ENCODE peak calls at places on chromosomes 7 and 10, in six cellular contexts. L, W, N, O, F and V are unnamed samples.

GRCh38 chr10:119445311-119445934 is 97.1 kb downstream of the RGS10 start:
- DNase-seq in L (peak), W (peak), N (peak), O (peak), F (peak), V (peak)

GRCh38 chr10:6140141-6140841 is 51.5 kb downstream of the RBM17 start:
- DNase-seq in L (no peak), W (no peak), N (no peak), O (peak), F (no peak), V (no peak)

GRCh38 chr7:2420216-2420933 is 17.0 kb downstream of the CHST12 start:
- DNase-seq in L (no peak), W (no peak), N (no peak), O (no peak), F (no peak), V (no peak)

GRCh38 chr7:149725916-149726315 is 47.5 kb downstream of the ZNF467 start:
- DNase-seq in L (no peak), W (no peak), N (no peak), O (no peak), F (no peak), V (no peak)

GRCh38 chr7:117164578-117164977 is 158.3 kb downstream of the WNT2 start:
- DNase-seq in L (no peak), W (no peak), N (no peak), O (no peak), F (no peak), V (no peak)

GRCh38 chr7:152762056-152762455 is 2.5 kb downstream of the ACTR3B start:
- DNase-seq in L (no peak), W (no peak), N (no peak), O (no peak), F (no peak), V (no peak)

GRCh38 chr7:151013728-151014497 is 10.4 kb downstream of the ATG9B start:
- DNase-seq in L (peak), W (peak), N (peak), O (peak), F (no peak), V (no peak)

GRCh38 chr10:44388641-44389040 is 3.7 kb upstream of the CXCL12 start:
- DNase-seq in L (no peak), W (no peak), N (no peak), O (no peak), F (no peak), V (no peak)

GRCh38 chr7:88759216-88759955 is at the start of gene ZNF804B:
- DNase-seq in L (peak), W (peak), N (peak), O (no peak), F (peak), V (no peak)

GRCh38 chr10:89554433-89554832 is 19.0 kb upstream of the SLC16A12 start:
- DNase-seq in L (no peak), W (no peak), N (no peak), O (no peak), F (no peak), V (no peak)

GRCh38 chr10:13816195-13816926 is 229.6 kb downstream of the PRPF18 start:
- DNase-seq in L (peak), W (peak), N (no peak), O (no peak), F (no peak), V (no peak)

GRCh38 chr10:133442191-133442966 is 11.4 kb upstream of the SCART1 start:
- DNase-seq in L (peak), W (no peak), N (no peak), O (no peak), F (no peak), V (no peak)

GRCh38 chr10:18043148-18043547 is 91.4 kb downstream of the SLC39A12 start:
- DNase-seq in L (no peak), W (no peak), N (no peak), O (no peak), F (no peak), V (no peak)

GRCh38 chr10:89173075-89173474 is 34.0 kb downstream of the CH25H start:
- DNase-seq in L (no peak), W (no peak), N (no peak), O (no peak), F (no peak), V (no peak)

GRCh38 chr10:26367771-26368170 is 70.4 kb upstream of the APBB1IP start:
- DNase-seq in L (peak), W (no peak), N (peak), O (peak), F (peak), V (peak)

GRCh38 chr10:6229746-6230145 is 27.0 kb downstream of the PFKFB3 start:
- DNase-seq in L (no peak), W (no peak), N (no peak), O (no peak), F (no peak), V (no peak)

GRCh38 chr7:98869001-98869373 is 827 bp downstream of the TMEM130 start:
- DNase-seq in L (no peak), W (no peak), N (no peak), O (no peak), F (no peak), V (no peak)

GRCh38 chr7:141460781-141461715 is 90.2 kb upstream of the AGK start:
- DNase-seq in L (peak), W (peak), N (no peak), O (no peak), F (no peak), V (no peak)

GRCh38 chr10:74822583-74823089 is 3.8 kb upstream of the KAT6B start:
- DNase-seq in L (no peak), W (no peak), N (no peak), O (no peak), F (no peak), V (no peak)

GRCh38 chr10:115092555-115093285 is 445 bp upstream of the ATRNL1 start:
- DNase-seq in L (peak), W (peak), N (peak), O (peak), F (peak), V (no peak)

GRCh38 chr7:7395785-7396184 is 139.9 kb downstream of the COL28A1 start:
- DNase-seq in L (no peak), W (no peak), N (no peak), O (no peak), F (no peak), V (no peak)

GRCh38 chr10:76176166-76176550 is 744.7 kb downstream of the LRMDA start:
- DNase-seq in L (no peak), W (no peak), N (no peak), O (no peak), F (no peak), V (no peak)

GRCh38 chr10:27745719-27746363 is at the start of gene MKX:
- DNase-seq in L (peak), W (peak), N (peak), O (no peak), F (no peak), V (no peak)

GRCh38 chr7:604038-604883 is 84.6 kb upstream of the PDGFA start:
- DNase-seq in L (no peak), W (no peak), N (no peak), O (no peak), F (no peak), V (no peak)

GRCh38 chr7:30674420-30674819 is 7.8 kb downstream of the CRHR2 start:
- DNase-seq in L (no peak), W (no peak), N (no peak), O (no peak), F (no peak), V (no peak)

GRCh38 chr7:144777005-144777814 is 58.6 kb downstream of the TPK1 start:
- DNase-seq in L (no peak), W (no peak), N (no peak), O (no peak), F (no peak), V (no peak)

GRCh38 chr7:69412331-69413146 is 185.7 kb upstream of the AUTS2 start:
- DNase-seq in L (peak), W (no peak), N (no peak), O (peak), F (no peak), V (peak)